ENCODE peak calls at places on chromosomes 4 and X, in six cellular contexts. G, Y, W, D, X and Q are unnamed samples.

GRCh38 chr4:112857461-112857860 is 192.0 kb upstream of the ANK2 start:
- DNase-seq in G (no peak), Y (peak; percentile 80), W (peak; percentile 86), D (no peak), X (peak; percentile 85), Q (peak; percentile 57)

GRCh38 chrX:68937581-68937980 is 108.8 kb downstream of the EFNB1 start:
- DNase-seq in G (no peak), Y (no peak), W (no peak), D (no peak), X (no peak), Q (no peak)

GRCh38 chrX:38129366-38129765 is 91.3 kb downstream of the SRPX start:
- DNase-seq in G (no peak), Y (no peak), W (no peak), D (no peak), X (no peak), Q (no peak)

GRCh38 chrX:149704664-149705063 is 7.2 kb upstream of the MAGEA11 start:
- DNase-seq in G (no peak), Y (no peak), W (no peak), D (no peak), X (no peak), Q (no peak)

GRCh38 chr4:128604840-128605239 is 204.7 kb upstream of the JADE1 start:
- DNase-seq in G (no peak), Y (peak; percentile 47), W (no peak), D (no peak), X (no peak), Q (peak; percentile 66)

GRCh38 chrX:13983734-13984133 is 46.0 kb downstream of the GEMIN8 start:
- DNase-seq in G (no peak), Y (no peak), W (no peak), D (no peak), X (no peak), Q (no peak)

GRCh38 chr4:152780267-152780811 is 585 bp downstream of the ARFIP1 start:
- DNase-seq in G (no peak), Y (peak; percentile 22), W (peak; percentile 70), D (no peak), X (peak; percentile 80), Q (peak; percentile 60)

GRCh38 chrX:103839404-103839803 is 7.3 kb upstream of the RAB9B start:
- DNase-seq in G (no peak), Y (no peak), W (no peak), D (no peak), X (no peak), Q (no peak)

GRCh38 chr4:100014616-100015015 is 64.5 kb upstream of the H2AZ1 start:
- DNase-seq in G (no peak), Y (peak; percentile 26), W (peak; percentile 15), D (no peak), X (no peak), Q (peak; percentile 56)

GRCh38 chrX:69036674-69037573 is 128.3 kb downstream of the PJA1 start:
- DNase-seq in G (no peak), Y (no peak), W (no peak), D (no peak), X (no peak), Q (no peak)

GRCh38 chrX:154430916-154431315 is 2.4 kb downstream of the ATP6AP1 start:
- DNase-seq in G (no peak), Y (no peak), W (no peak), D (no peak), X (no peak), Q (no peak)

GRCh38 chrX:50865311-50865710 is 45.2 kb upstream of the BMP15 start:
- DNase-seq in G (no peak), Y (no peak), W (no peak), D (no peak), X (no peak), Q (no peak)

GRCh38 chrX:18101087-18101486 is 119.6 kb downstream of the BEND2 start:
- DNase-seq in G (no peak), Y (no peak), W (no peak), D (no peak), X (no peak), Q (no peak)

GRCh38 chr4:99655315-99656081 is 2.1 kb downstream of the C4orf54 start:
- DNase-seq in G (no peak), Y (peak; percentile 47), W (peak; percentile 8), D (no peak), X (no peak), Q (no peak)

GRCh38 chrX:19040373-19040772 is 56.5 kb upstream of the PHKA2 start:
- DNase-seq in G (no peak), Y (no peak), W (peak; percentile 4), D (no peak), X (no peak), Q (no peak)

GRCh38 chr4:65241257-65241997 is 428.9 kb downstream of the EPHA5 start:
- DNase-seq in G (no peak), Y (no peak), W (no peak), D (no peak), X (no peak), Q (peak; percentile 2)

GRCh38 chrX:2898861-2899512 is 30.2 kb downstream of the ARSD start:
- DNase-seq in G (no peak), Y (no peak), W (no peak), D (no peak), X (no peak), Q (peak; percentile 74)

GRCh38 chr4:76896731-76897521 is 1.0 kb downstream of the SOWAHB start:
- DNase-seq in G (peak; percentile 40), Y (peak; percentile 18), W (peak; percentile 44), D (no peak), X (peak; percentile 74), Q (peak; percentile 50)

GRCh38 chr4:39641451-39641850 is 2.8 kb upstream of the SMIM14 start:
- DNase-seq in G (no peak), Y (no peak), W (no peak), D (no peak), X (peak; percentile 28), Q (no peak)

GRCh38 chr4:39636786-39637185 is 1.9 kb downstream of the SMIM14 start:
- DNase-seq in G (no peak), Y (peak; percentile 31), W (peak; percentile 48), D (no peak), X (no peak), Q (no peak)

GRCh38 chr4:39638358-39639239 is at the start of gene SMIM14:
- DNase-seq in G (peak; percentile 95), Y (peak; percentile 98), W (peak; percentile 99), D (peak; percentile 94), X (peak; percentile 99), Q (peak; percentile 99)

GRCh38 chr4:39635023-39635422 is 3.6 kb downstream of the SMIM14 start:
- DNase-seq in G (no peak), Y (no peak), W (no peak), D (no peak), X (peak; percentile 92), Q (peak; percentile 81)

DNA sequence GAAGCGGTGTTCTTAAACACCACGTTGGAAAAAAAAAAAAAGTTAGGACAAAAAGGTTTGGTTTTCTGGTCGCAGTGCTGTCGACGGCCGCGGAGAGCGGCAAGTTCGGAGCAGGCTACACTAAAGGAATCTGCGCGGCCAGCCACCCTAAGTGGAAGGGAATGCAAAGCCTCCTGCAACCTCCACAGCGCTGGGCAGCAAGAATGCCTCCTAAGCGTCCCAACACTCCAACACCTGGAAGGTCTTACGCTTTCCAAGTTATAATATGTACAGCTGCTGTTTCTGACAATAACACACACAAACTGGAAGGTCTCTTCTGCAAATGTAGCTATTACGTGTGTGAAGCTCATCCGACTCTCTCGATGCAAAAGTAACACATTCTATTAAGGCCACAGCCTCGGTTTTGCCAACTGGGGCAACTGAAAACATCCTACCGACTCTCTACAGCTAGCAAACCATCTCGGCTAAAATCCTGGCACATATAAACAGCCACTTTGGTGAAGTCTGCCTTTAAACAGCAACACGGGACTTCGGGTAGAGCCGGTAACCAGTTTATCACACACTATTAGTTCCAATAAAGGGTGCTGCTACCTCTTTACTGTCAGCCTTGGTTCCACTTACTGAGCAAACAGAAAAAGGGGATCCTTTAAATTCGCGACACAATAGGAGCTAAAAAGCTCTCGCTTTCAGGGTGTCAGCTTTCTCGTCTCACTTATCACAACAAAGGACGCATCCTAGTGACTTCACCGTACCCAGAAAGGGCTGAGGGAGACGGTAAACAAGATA is 900 bp downstream of the SMIM14 start:
- DNase-seq in G (peak; percentile 68), Y (peak; percentile 69), W (peak; percentile 81), D (no peak), X (peak; percentile 89), Q (peak; percentile 78)
- H2BK5ac ChIP-seq in G (peak overlapping the region; percentile 80), Y (peak overlapping the region; percentile 73), W (no peak overlapping the region), D (peak overlapping the region; percentile 93), X (no peak overlapping the region), Q (peak overlapping the region; percentile 69)

DNA sequence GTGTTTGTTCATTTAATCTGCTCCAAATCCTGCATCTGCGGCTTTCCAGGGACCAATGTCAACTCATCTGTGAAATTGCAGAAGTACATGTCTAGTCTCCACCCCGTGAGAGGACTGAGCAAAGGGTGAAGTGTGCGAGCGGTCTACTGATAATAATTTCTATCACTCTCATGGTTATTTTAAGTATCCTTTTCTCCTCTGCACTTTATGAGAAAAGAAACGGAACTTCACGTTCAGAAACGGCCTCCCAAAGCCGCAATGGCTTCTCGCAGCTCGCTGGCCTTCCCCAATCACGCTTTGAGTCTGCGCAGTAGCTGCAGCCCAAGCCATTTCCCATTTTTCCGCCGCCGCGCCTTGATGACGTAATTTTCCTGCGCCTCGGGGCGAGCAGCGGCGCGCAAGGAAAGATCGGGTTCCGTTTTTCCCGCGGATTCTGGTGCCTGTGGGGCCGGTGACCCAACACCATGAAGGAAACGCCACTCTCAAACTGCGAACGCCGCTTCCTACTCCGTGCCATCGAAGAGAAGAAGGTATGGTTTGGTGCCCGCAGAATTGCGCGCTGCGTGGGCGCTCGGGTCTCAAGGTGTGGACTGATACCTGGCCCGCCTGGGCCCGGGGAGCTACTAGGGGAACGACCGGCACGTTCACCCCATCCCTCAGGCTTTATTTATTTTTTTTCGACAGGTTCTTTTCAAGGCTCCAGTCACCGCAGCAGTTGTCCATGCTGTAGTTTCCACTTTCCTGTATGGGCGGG is at the start of gene EXOSC9:
- DNase-seq in G (peak; percentile 94), Y (peak; percentile 94), W (peak; percentile 93), D (peak; percentile 82), X (peak; percentile 97), Q (peak; percentile 100)
- H3K4ac ChIP-seq in G (no peak within 1 kb of the TSS), Y (peak within 1 kb of the TSS; percentile 92), W (peak within 1 kb of the TSS; percentile 8), D (peak within 1 kb of the TSS; percentile 40), X (peak within 1 kb of the TSS; percentile 81), Q (peak within 1 kb of the TSS; percentile 37)

GRCh38 chr4:165302658-165303057 is 24.8 kb upstream of the MSMO1 start:
- DNase-seq in G (no peak), Y (no peak), W (no peak), D (no peak), X (no peak), Q (no peak)

GRCh38 chr4:165297626-165298025 is 29.8 kb upstream of the MSMO1 start:
- DNase-seq in G (no peak), Y (no peak), W (no peak), D (no peak), X (no peak), Q (peak; percentile 76)

GRCh38 chr4:165299399-165300060 is 27.9 kb upstream of the MSMO1 start:
- DNase-seq in G (no peak), Y (no peak), W (peak; percentile 7), D (no peak), X (no peak), Q (no peak)

DNA sequence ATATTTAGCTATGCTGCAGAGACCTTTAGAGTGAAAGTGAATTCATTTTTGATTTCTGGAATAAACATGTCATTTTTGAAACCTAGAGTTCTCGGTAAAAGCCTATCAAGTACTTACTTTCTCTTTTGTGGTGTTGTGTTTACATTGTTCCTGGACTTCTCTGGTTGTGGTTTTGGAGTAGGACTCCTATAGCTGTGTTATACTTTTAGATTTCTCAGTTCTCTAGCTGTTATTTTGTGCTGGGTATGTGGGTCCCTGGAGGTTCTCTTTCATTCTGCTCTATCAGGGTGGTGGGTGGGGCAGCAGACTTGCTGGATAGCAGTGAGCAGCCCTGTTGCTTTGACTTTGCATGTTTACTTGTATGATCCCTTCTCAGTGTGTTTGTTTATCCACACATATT is 25.6 kb upstream of the MSMO1 start:
- DNase-seq in G (no peak), Y (peak; percentile 54), W (peak; percentile 71), D (no peak), X (no peak), Q (no peak)
- H3K4me3 ChIP-seq in G (no peak overlapping the region), Y (peak overlapping the region; percentile 31), W (peak overlapping the region; percentile 74), D (no peak overlapping the region), X (no peak overlapping the region), Q (no peak overlapping the region)

GRCh38 chr4:140150636-140150885 is 3.4 kb downstream of the MAML3 start:
- DNase-seq in G (no peak), Y (no peak), W (no peak), D (no peak), X (no peak), Q (peak; percentile 98)
- H2BK5ac ChIP-seq in G (peak overlapping the region; percentile 96), Y (peak overlapping the region; percentile 92), W (peak overlapping the region; percentile 15), D (peak overlapping the region; percentile 91), X (peak overlapping the region; percentile 49), Q (peak overlapping the region; percentile 86)